ENCODE peak calls at places on chromosomes 13 and 19, in five cellular contexts. S, H, T, D and Z are unnamed samples.

GRCh38 chr13:32428581-32429072 is 697 bp upstream of the N4BP2L1 start:
- DNase-seq in S (no peak), H (peak; percentile 37), T (no peak), D (peak; percentile 22), Z (no peak)

GRCh38 chr13:102400619-102401125 is 1.2 kb downstream of the FGF14 start:
- DNase-seq in S (peak; percentile 1), H (no peak), T (no peak), D (peak; percentile 53), Z (peak; percentile 16)

GRCh38 chr19:54172764-54173699 is at the start of gene TMC4:
- DNase-seq in S (no peak), H (peak; percentile 34), T (no peak), D (peak; percentile 33), Z (no peak)

GRCh38 chr13:43815204-43815603 is 28.4 kb upstream of the ENOX1 start:
- DNase-seq in S (no peak), H (no peak), T (no peak), D (peak; percentile 61), Z (no peak)

GRCh38 chr13:98570929-98571372 is 6.0 kb downstream of the STK24 start:
- DNase-seq in S (peak; percentile 53), H (peak; percentile 80), T (peak; percentile 72), D (no peak), Z (no peak)

GRCh38 chr13:88675997-88676396 is 1004.8 kb downstream of the SLITRK5 start:
- DNase-seq in S (no peak), H (no peak), T (no peak), D (no peak), Z (no peak)

GRCh38 chr19:31525610-31526147 is 176.4 kb upstream of the TSHZ3 start:
- DNase-seq in S (no peak), H (no peak), T (no peak), D (no peak), Z (no peak)

GRCh38 chr13:21124853-21125252 is 51.5 kb downstream of the SKA3 start:
- DNase-seq in S (no peak), H (no peak), T (no peak), D (peak; percentile 13), Z (no peak)

GRCh38 chr13:97224544-97225324 is 2.6 kb downstream of the MBNL2 start:
- DNase-seq in S (peak; percentile 60), H (peak; percentile 22), T (peak; percentile 53), D (peak; percentile 65), Z (no peak)

GRCh38 chr13:77946522-77946921 is 27.9 kb upstream of the EDNRB start:
- DNase-seq in S (no peak), H (no peak), T (no peak), D (no peak), Z (no peak)

GRCh38 chr13:25920277-25920676 is 131.5 kb downstream of the SHISA2 start:
- DNase-seq in S (no peak), H (no peak), T (no peak), D (peak; percentile 2), Z (no peak)

GRCh38 chr13:105991622-105992254 is 543.7 kb downstream of the EFNB2 start:
- DNase-seq in S (no peak), H (no peak), T (no peak), D (peak; percentile 61), Z (no peak)

GRCh38 chr13:36736119-36736726 is 62.4 kb downstream of the SERTM1 start:
- DNase-seq in S (peak; percentile 3), H (peak; percentile 46), T (no peak), D (peak; percentile 83), Z (no peak)

GRCh38 chr13:105446197-105446596 is 1089.3 kb downstream of the EFNB2 start:
- DNase-seq in S (no peak), H (no peak), T (no peak), D (no peak), Z (no peak)

GRCh38 chr19:8821748-8822241 is 10.3 kb downstream of the ZNF558 start:
- DNase-seq in S (no peak), H (no peak), T (no peak), D (no peak), Z (no peak)

GRCh38 chr13:39257642-39258041 is 219.4 kb downstream of the NHLRC3 start:
- DNase-seq in S (no peak), H (no peak), T (no peak), D (no peak), Z (no peak)

GRCh38 chr13:19169496-19169895 is 12.1 kb downstream of the TUBA3C start:
- DNase-seq in S (no peak), H (no peak), T (no peak), D (no peak), Z (no peak)

GRCh38 chr13:59269476-59269875 is 894.3 kb downstream of the DIAPH3 start:
- DNase-seq in S (no peak), H (no peak), T (no peak), D (peak; percentile 5), Z (no peak)

GRCh38 chr13:81714513-81714912 is 1373.6 kb upstream of the SPRY2 start:
- DNase-seq in S (no peak), H (no peak), T (no peak), D (no peak), Z (no peak)

GRCh38 chr13:51924756-51925544 is 63.2 kb downstream of the CCDC70 start:
- DNase-seq in S (no peak), H (peak; percentile 42), T (no peak), D (no peak), Z (no peak)

GRCh38 chr19:58059003-58059671 is at the start of gene ZNF135:
- DNase-seq in S (peak; percentile 41), H (peak; percentile 60), T (peak; percentile 44), D (peak; percentile 95), Z (peak; percentile 93)

GRCh38 chr19:48815870-48816501 is 5.2 kb upstream of the BCAT2 start:
- DNase-seq in S (no peak), H (peak; percentile 47), T (peak; percentile 74), D (no peak), Z (no peak)

GRCh38 chr13:73060251-73061160 is 1.7 kb downstream of the KLF5 start:
- DNase-seq in S (no peak), H (peak; percentile 13), T (no peak), D (peak; percentile 90), Z (no peak)

GRCh38 chr13:30607908-30608307 is 9.8 kb upstream of the USPL1 start:
- DNase-seq in S (peak; percentile 83), H (peak; percentile 89), T (peak; percentile 69), D (no peak), Z (no peak)

GRCh38 chr19:51799311-51799997 is 4.5 kb downstream of the FPR3 start:
- DNase-seq in S (no peak), H (no peak), T (no peak), D (peak; percentile 99), Z (peak; percentile 89)

GRCh38 chr19:18274776-18275356 is 614 bp upstream of the IQCN start:
- DNase-seq in S (peak; percentile 52), H (no peak), T (no peak), D (peak; percentile 96), Z (peak; percentile 87)

GRCh38 chr13:24251525-24251924 is 57.9 kb upstream of the C1QTNF9 start:
- DNase-seq in S (peak; percentile 91), H (peak; percentile 97), T (peak; percentile 93), D (no peak), Z (no peak)

GRCh38 chr13:41763772-41764171 is 197.1 kb downstream of the VWA8 start:
- DNase-seq in S (no peak), H (no peak), T (no peak), D (no peak), Z (no peak)

DNA sequence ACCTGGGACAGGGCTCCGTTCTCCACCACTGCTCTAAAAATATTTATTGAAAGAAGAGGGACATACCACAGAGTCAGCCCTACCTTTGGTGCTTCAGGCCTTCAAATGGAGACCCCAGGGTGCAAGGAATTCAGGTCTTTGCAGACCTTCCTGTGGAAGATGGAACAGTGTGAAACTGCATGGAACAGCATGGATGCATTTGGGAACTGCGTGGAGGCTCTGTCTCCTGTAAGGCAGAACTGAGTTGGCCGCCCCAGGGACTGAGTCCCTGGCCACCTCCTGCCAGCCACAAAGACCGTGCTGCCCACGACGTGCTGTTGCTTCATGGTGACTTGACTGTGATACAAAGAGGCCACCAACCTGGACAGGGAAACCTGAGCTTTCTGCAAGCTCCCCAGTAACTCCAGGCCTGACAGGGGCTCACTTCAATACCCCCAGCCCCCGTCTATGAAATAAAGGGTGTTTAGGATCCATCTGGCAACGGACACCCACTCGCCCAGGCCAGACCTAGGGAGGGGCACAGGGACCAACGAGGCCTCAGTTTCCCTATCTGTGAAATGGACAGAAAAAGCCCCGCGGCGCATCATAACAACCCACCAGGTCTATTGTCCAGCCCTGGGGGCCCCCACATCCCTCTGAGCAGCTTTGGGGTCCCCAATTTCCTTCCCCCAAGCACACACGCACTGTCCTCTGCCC is 58.6 kb upstream of the KLF2 start:
- DNase-seq in S (no peak), H (no peak), T (no peak), D (no peak), Z (no peak)
- H3K27me3 ChIP-seq in S (no peaks in the 10 kb centered on the region), H (no peaks in the 10 kb centered on the region), T (no peaks in the 10 kb centered on the region), D (no peaks in the 10 kb centered on the region), Z (no peaks in the 10 kb centered on the region)

GRCh38 chr19:39927524-39928356 is 6.7 kb downstream of the FCGBP start:
- DNase-seq in S (no peak), H (no peak), T (no peak), D (no peak), Z (no peak)
- H3K27me3 ChIP-seq in S (no peaks in the 10 kb centered on the region), H (no peaks in the 10 kb centered on the region), T (no peaks in the 10 kb centered on the region), D (no peaks in the 10 kb centered on the region), Z (no peaks in the 10 kb centered on the region)

GRCh38 chr19:23946569-23946968 is 31.9 kb downstream of the ZNF726 start:
- DNase-seq in S (no peak), H (no peak), T (no peak), D (no peak), Z (no peak)

DNA sequence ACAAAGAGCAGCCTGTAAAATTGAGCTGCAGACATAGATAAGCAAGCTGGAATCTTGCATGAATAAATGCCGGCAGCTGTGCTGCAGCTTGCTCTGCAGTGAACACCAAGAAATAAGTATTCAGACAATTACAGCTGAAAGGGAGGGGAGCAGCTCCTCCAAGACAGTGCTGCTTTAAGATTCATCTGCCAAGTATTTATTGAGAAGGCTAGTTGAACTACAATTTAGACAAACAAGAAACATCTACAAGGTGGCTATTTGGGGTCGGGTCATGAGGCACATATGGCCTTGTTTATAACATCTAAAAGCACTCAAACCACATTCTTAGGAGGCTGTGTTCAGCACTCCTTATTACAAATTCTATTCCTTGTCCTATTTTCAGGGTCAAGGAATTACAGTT is 34.9 kb downstream of the ZNF726 start:
- DNase-seq in S (no peak), H (no peak), T (no peak), D (no peak), Z (no peak)
- H3K27me3 ChIP-seq in S (no peaks in the 10 kb centered on the region), H (no peaks in the 10 kb centered on the region), T (no peaks in the 10 kb centered on the region), D (no peaks in the 10 kb centered on the region), Z (no peaks in the 10 kb centered on the region)

GRCh38 chr13:99746857-99747710 is 224.5 kb downstream of the ZIC5 start:
- DNase-seq in S (no peak), H (no peak), T (no peak), D (no peak), Z (no peak)

GRCh38 chr13:99740261-99740979 is 231.1 kb downstream of the ZIC5 start:
- DNase-seq in S (no peak), H (no peak), T (no peak), D (peak; percentile 26), Z (no peak)

GRCh38 chr13:99737456-99737855 is 234.1 kb downstream of the ZIC5 start:
- DNase-seq in S (no peak), H (no peak), T (no peak), D (no peak), Z (no peak)

GRCh38 chr13:99741979-99742378 is 229.6 kb downstream of the ZIC5 start:
- DNase-seq in S (no peak), H (no peak), T (no peak), D (no peak), Z (no peak)

DNA sequence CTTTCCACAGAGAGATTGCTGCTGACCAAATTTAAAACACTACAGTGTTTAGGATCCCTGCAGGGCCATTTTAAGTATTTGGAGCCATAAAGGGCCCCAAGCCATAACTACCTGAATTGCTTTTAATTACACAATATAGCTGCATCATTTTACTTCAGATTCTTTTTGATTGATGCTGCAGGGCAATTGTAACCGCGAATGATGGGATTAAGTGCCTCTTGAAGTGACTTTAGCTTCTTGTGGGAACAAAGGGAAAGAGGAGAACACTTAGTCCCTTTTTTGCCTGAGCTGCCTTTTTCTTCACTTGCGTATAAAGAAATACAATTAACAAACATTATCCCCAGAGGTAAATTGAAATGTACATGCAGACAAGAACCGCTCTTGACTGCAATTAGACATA is 228.5 kb downstream of the ZIC5 start:
- DNase-seq in S (no peak), H (no peak), T (no peak), D (no peak), Z (no peak)
- H3K27me3 ChIP-seq in S (no peaks in the 10 kb centered on the region), H (no peaks in the 10 kb centered on the region), T (no peaks in the 10 kb centered on the region), D (peaks cover 29% of the 10 kb centered on the region), Z (no peaks in the 10 kb centered on the region)